ENCODE peak calls at places on chromosomes 3 and 15, in six cellular contexts. V is H9, H is mesendoderm, W is H1, X is mesenchymal stem cell, S is neuronal stem cell. M is an unnamed sample.

GRCh38 chr15:77831989-77832388 is 199.3 kb upstream of the LINGO1 start:
- DNase-seq in V (no peak), H (no peak), W (no peak), X (no peak), S (no peak), M (no peak)

GRCh38 chr15:70557506-70558258 is 205.7 kb downstream of the UACA start:
- DNase-seq in V (peak; percentile 10), H (no peak), W (peak; percentile 34), X (no peak), S (no peak), M (no peak)

GRCh38 chr3:15496341-15496664 is 25.2 kb downstream of the COLQ start:
- DNase-seq in V (no peak), H (no peak), W (no peak), X (no peak), S (no peak), M (no peak)

GRCh38 chr3:128515967-128516366 is 23.0 kb upstream of the GATA2 start:
- DNase-seq in V (no peak), H (no peak), W (no peak), X (no peak), S (no peak), M (no peak)

GRCh38 chr3:35709691-35710090 is 70.4 kb downstream of the ARPP21 start:
- DNase-seq in V (no peak), H (peak; percentile 51), W (no peak), X (no peak), S (no peak), M (no peak)

GRCh38 chr15:71806452-71806931 is 3.9 kb upstream of the NR2E3 start:
- DNase-seq in V (no peak), H (peak; percentile 82), W (peak; percentile 53), X (peak; percentile 44), S (no peak), M (peak; percentile 69)

GRCh38 chr15:101439920-101440319 is 49.6 kb downstream of the PCSK6 start:
- DNase-seq in V (no peak), H (no peak), W (no peak), X (no peak), S (no peak), M (peak; percentile 24)

GRCh38 chr3:100838157-100838556 is 128.9 kb downstream of the TFG start:
- DNase-seq in V (no peak), H (no peak), W (no peak), X (no peak), S (no peak), M (no peak)

GRCh38 chr15:70250208-70251201 is 152.8 kb upstream of the TLE3 start:
- DNase-seq in V (no peak), H (no peak), W (no peak), X (no peak), S (no peak), M (no peak)

GRCh38 chr3:32961189-32961715 is 9.8 kb downstream of the CCR4 start:
- DNase-seq in V (no peak), H (no peak), W (peak; percentile 30), X (no peak), S (no peak), M (no peak)

GRCh38 chr3:188244395-188244861 is 90.5 kb downstream of the LPP start:
- DNase-seq in V (no peak), H (no peak), W (no peak), X (peak; percentile 77), S (no peak), M (peak; percentile 76)

GRCh38 chr3:110711851-110712396 is 359.7 kb upstream of the NECTIN3 start:
- DNase-seq in V (peak; percentile 54), H (peak; percentile 89), W (no peak), X (peak; percentile 13), S (no peak), M (peak; percentile 37)

GRCh38 chr3:140180603-140181002 is 245.6 kb downstream of the CLSTN2 start:
- DNase-seq in V (no peak), H (no peak), W (no peak), X (no peak), S (no peak), M (no peak)

GRCh38 chr3:46959169-46959515 is 17.4 kb downstream of the CCDC12 start:
- DNase-seq in V (no peak), H (no peak), W (no peak), X (no peak), S (no peak), M (no peak)

GRCh38 chr3:128316456-128316855 is 150.2 kb downstream of the DNAJB8 start:
- DNase-seq in V (peak; percentile 17), H (no peak), W (peak; percentile 40), X (no peak), S (no peak), M (no peak)

GRCh38 chr3:166211451-166211850 is 374.2 kb upstream of the BCHE start:
- DNase-seq in V (no peak), H (peak; percentile 22), W (no peak), X (no peak), S (peak; percentile 43), M (no peak)

GRCh38 chr3:197736010-197736490 is 654 bp downstream of the RUBCN start:
- DNase-seq in V (peak; percentile 40), H (peak; percentile 69), W (peak; percentile 50), X (peak; percentile 47), S (no peak), M (no peak)

GRCh38 chr15:80418892-80419537 is 14.8 kb downstream of the ARNT2 start:
- DNase-seq in V (no peak), H (peak; percentile 71), W (no peak), X (peak; percentile 48), S (no peak), M (peak; percentile 72)

GRCh38 chr15:55741592-55742497 is 1.1 kb downstream of the PRTG start:
- DNase-seq in V (peak; percentile 60), H (peak; percentile 67), W (peak; percentile 60), X (peak; percentile 42), S (no peak), M (no peak)

GRCh38 chr15:73928971-73929627 is 2.8 kb downstream of the LOXL1 start:
- DNase-seq in V (no peak), H (no peak), W (no peak), X (no peak), S (no peak), M (no peak)

GRCh38 chr15:73927476-73928240 is 1.4 kb downstream of the LOXL1 start:
- DNase-seq in V (peak; percentile 80), H (peak; percentile 64), W (peak; percentile 86), X (no peak), S (no peak), M (peak; percentile 51)

GRCh38 chr15:73926191-73927002 is at the start of gene LOXL1:
- DNase-seq in V (peak; percentile 80), H (peak; percentile 90), W (peak; percentile 80), X (peak; percentile 92), S (peak; percentile 64), M (peak; percentile 92)

GRCh38 chr15:73927003-73927475 is 777 bp downstream of the LOXL1 start:
- DNase-seq in V (peak; percentile 67), H (peak; percentile 70), W (peak; percentile 83), X (peak; percentile 54), S (no peak), M (no peak)

DNA sequence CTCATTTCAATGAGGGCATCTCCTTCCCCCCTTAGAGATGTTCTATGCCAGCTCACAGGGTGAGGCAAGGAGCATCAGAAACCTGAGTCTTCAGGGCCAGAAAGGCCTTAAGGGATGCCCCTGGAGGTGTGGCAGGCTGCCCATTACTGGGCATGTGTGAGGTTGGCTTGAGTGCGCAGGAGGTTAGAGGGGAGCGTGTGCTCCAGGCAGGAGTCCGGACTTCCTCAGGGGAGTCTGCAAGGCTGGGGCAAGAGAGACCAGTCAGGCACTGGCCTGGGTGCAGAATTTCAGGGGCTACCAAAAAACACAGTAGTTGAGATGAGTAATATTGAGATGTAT is 1.9 kb downstream of the LOXL1 start:
- DNase-seq in V (no peak), H (no peak), W (no peak), X (no peak), S (no peak), M (no peak)
- H2BK15ac ChIP-seq in V (no peak overlapping the region), H (no peak overlapping the region), W (no peak overlapping the region), X (no peak overlapping the region), S (no peak overlapping the region), M (no peak overlapping the region)

DNA sequence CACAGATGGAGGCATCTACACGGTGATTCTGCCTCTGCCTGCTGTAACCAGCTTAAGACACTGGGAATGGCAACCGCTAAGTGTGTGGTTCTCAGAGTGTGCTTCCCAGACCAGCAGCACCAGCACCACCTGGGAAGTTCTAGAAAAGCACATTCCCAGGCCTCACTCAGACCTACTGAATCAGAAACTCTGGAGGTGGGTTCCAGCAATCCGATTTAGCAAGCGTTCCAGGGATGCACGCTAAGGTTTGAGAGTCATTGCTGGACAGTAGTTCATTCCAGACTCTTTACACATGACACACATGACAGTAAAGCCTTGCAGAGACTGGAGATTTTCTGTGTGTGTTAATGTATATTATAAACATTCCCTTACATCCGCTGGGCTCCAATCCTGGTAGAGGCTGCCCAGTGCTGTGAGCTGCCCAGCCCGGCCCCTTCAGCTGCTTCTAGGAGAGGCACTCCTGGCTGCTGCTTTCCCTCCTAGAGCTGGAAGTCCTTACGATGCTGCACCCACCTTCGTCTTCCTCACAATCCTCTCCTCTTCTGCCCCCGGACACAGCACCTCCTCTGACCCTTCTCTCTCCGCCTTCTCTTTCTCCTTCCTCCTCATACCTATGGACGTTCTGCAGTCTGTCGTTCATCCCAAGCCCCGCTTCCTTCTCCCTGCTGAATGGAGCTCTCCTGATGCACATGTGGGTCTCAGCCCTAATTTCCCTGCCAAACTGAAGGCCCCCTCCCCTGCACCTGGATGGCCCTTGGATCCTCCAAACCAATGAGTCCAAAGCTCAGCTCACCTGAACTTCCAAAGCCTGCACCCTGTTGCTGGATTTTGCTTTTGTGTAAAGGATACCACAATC is 44.4 kb downstream of the ITGA11 start:
- DNase-seq in V (peak; percentile 18), H (no peak), W (peak; percentile 30), X (peak; percentile 86), S (no peak), M (peak; percentile 78)
- H2BK5ac ChIP-seq in V (no peak overlapping the region), H (no peak overlapping the region), W (no peak overlapping the region), X (no peak overlapping the region), S (no peak overlapping the region), M (peak overlapping the region; percentile 22)

DNA sequence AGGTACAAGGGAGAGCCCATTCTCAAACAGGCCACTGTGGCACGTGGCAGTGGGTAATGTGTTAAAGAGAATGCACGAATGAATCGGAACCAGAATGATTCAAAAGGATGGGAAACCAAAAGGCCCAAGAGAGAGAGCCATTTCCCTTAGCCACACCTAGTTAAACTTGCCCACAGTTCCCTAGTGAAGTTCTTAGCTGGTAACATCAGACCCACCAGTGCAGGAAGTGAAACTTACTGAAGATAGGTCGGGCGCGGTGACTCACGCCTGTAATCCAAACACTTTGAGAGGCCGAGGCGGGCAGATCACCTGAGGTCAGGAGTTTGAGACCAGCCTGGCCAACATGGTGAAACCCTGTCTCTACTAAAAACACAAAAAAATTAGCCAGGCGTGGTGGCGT is 97.1 kb downstream of the MEX3B start:
- DNase-seq in V (no peak), H (no peak), W (no peak), X (peak; percentile 14), S (no peak), M (peak; percentile 33)
- H2BK15ac ChIP-seq in V (no peak overlapping the region), H (no peak overlapping the region), W (no peak overlapping the region), X (no peak overlapping the region), S (no peak overlapping the region), M (no peak overlapping the region)

GRCh38 chr15:45456212-45457106 is 66.1 kb downstream of the SLC30A4 start:
- DNase-seq in V (no peak), H (peak; percentile 77), W (no peak), X (peak; percentile 99), S (no peak), M (peak; percentile 100)

GRCh38 chr15:45457641-45458539 is 64.7 kb downstream of the SLC30A4 start:
- DNase-seq in V (peak; percentile 52), H (peak; percentile 82), W (peak; percentile 84), X (peak; percentile 84), S (peak; percentile 84), M (peak; percentile 77)

GRCh38 chr15:45451265-45451664 is 71.3 kb downstream of the SLC30A4 start:
- DNase-seq in V (no peak), H (no peak), W (no peak), X (no peak), S (no peak), M (no peak)

GRCh38 chr15:45457215-45457614 is 65.3 kb downstream of the SLC30A4 start:
- DNase-seq in V (no peak), H (no peak), W (no peak), X (no peak), S (no peak), M (no peak)

GRCh38 chr15:45454825-45455224 is 67.7 kb downstream of the SLC30A4 start:
- DNase-seq in V (no peak), H (no peak), W (no peak), X (peak; percentile 94), S (no peak), M (peak; percentile 98)
- H2BK5ac ChIP-seq in V (no peak overlapping the region), H (no peak overlapping the region), W (no peak overlapping the region), X (peak overlapping the region; percentile 20), S (no peak overlapping the region), M (peak overlapping the region; percentile 85)